ENCODE peak calls at places on chromosomes 3 and 15, in six cellular contexts. E is mammary epithelial cell; W is testis; I is CD8-positive, alpha-beta memory T cell; G is psoas muscle; C is GM12878. O is an unnamed sample. For H3K27me3, the result is how much of the 10 kb centered on the place peaks cover.

GRCh38 chr15:36992454-36992853 is 107.9 kb downstream of the MEIS2 start:
- DNase-seq in E (no peak), W (no peak), I (no peak), G (no peak), C (no peak), O (no peak)

GRCh38 chr15:75167588-75168076 is 34.0 kb upstream of the C15orf39 start:
- DNase-seq in E (peak), W (no peak), I (no peak), G (no peak), C (no peak), O (no peak)

GRCh38 chr3:152944671-152945070 is 109.7 kb downstream of the P2RY1 start:
- DNase-seq in E (no peak), W (no peak), I (no peak), G (no peak), C (no peak), O (no peak)

GRCh38 chr15:39364721-39365120 is 216.2 kb upstream of the THBS1 start:
- DNase-seq in E (no peak), W (no peak), I (no peak), G (no peak), C (no peak), O (no peak)

GRCh38 chr3:140093742-140094141 is 158.8 kb downstream of the CLSTN2 start:
- DNase-seq in E (peak), W (peak), I (no peak), G (peak), C (no peak), O (peak)

GRCh38 chr15:33720952-33721351 is 247.3 kb upstream of the CHRM5 start:
- DNase-seq in E (peak), W (no peak), I (no peak), G (no peak), C (no peak), O (no peak)

GRCh38 chr15:32829441-32829840 is 111.6 kb downstream of the GREM1 start:
- DNase-seq in E (no peak), W (no peak), I (no peak), G (no peak), C (no peak), O (no peak)

GRCh38 chr3:187830181-187830580 is 84.9 kb upstream of the BCL6 start:
- DNase-seq in E (no peak), W (no peak), I (no peak), G (no peak), C (no peak), O (no peak)

GRCh38 chr3:16174389-16174788 is at the start of gene GALNT15:
- DNase-seq in E (peak), W (peak), I (no peak), G (peak), C (no peak), O (peak)

GRCh38 chr3:31288641-31289100 is 244.1 kb upstream of the STT3B start:
- DNase-seq in E (peak), W (peak), I (peak), G (no peak), C (no peak), O (no peak)

GRCh38 chr3:110485389-110485788 is 586.2 kb upstream of the NECTIN3 start:
- DNase-seq in E (no peak), W (no peak), I (no peak), G (no peak), C (no peak), O (no peak)

GRCh38 chr3:25441234-25441856 is 13.3 kb downstream of the RARB start:
- DNase-seq in E (no peak), W (peak), I (no peak), G (peak), C (no peak), O (no peak)

GRCh38 chr3:74314696-74315095 is 299.8 kb downstream of the CNTN3 start:
- DNase-seq in E (peak), W (no peak), I (no peak), G (no peak), C (no peak), O (no peak)

GRCh38 chr3:178546079-178546478 is 9.8 kb downstream of the KCNMB2 start:
- DNase-seq in E (no peak), W (no peak), I (no peak), G (no peak), C (no peak), O (no peak)

GRCh38 chr3:149448331-149448831 is 26.1 kb upstream of the TM4SF4 start:
- DNase-seq in E (peak), W (no peak), I (no peak), G (no peak), C (no peak), O (no peak)

GRCh38 chr3:149314807-149315578 is 18.4 kb downstream of the TM4SF18 start:
- DNase-seq in E (peak), W (no peak), I (no peak), G (no peak), C (no peak), O (no peak)

GRCh38 chr3:126134219-126134975 is 46.0 kb downstream of the ALDH1L1 start:
- DNase-seq in E (peak), W (peak), I (peak), G (peak), C (no peak), O (peak)

GRCh38 chr3:57572096-57572495 is 16.0 kb downstream of the PDE12 start:
- DNase-seq in E (no peak), W (no peak), I (no peak), G (no peak), C (no peak), O (no peak)

GRCh38 chr3:96192951-96193350 is 621.4 kb upstream of the EPHA6 start:
- DNase-seq in E (no peak), W (no peak), I (no peak), G (no peak), C (no peak), O (no peak)

GRCh38 chr3:32354362-32354778 is 37.3 kb upstream of the CMTM7 start:
- DNase-seq in E (no peak), W (no peak), I (no peak), G (no peak), C (no peak), O (no peak)

GRCh38 chr3:127483902-127484591 is 106.5 kb downstream of the TPRA1 start:
- DNase-seq in E (no peak), W (no peak), I (no peak), G (no peak), C (peak), O (no peak)

GRCh38 chr15:62390793-62391543 is 225.9 kb upstream of the C2CD4B start:
- DNase-seq in E (peak), W (peak), I (no peak), G (peak), C (no peak), O (peak)

GRCh38 chr3:53850895-53851294 is 4.5 kb downstream of the IL17RB start:
- DNase-seq in E (no peak), W (no peak), I (no peak), G (no peak), C (no peak), O (peak)

GRCh38 chr3:130073582-130073981 is 8.0 kb upstream of the ALG1L2 start:
- DNase-seq in E (no peak), W (no peak), I (no peak), G (no peak), C (no peak), O (no peak)

GRCh38 chr3:72317491-72317890 is 530.8 kb downstream of the SHQ1 start:
- DNase-seq in E (no peak), W (no peak), I (no peak), G (no peak), C (no peak), O (no peak)

GRCh38 chr15:40198364-40199085 is 37.7 kb downstream of the BUB1B start:
- DNase-seq in E (no peak), W (no peak), I (no peak), G (no peak), C (no peak), O (no peak)

GRCh38 chr3:101200461-101200860 is 119.9 kb downstream of the IMPG2 start:
- DNase-seq in E (no peak), W (no peak), I (no peak), G (no peak), C (no peak), O (no peak)

GRCh38 chr3:14775011-14775410 is 43.8 kb upstream of the FGD5 start:
- DNase-seq in E (no peak), W (no peak), I (no peak), G (no peak), C (no peak), O (no peak)

GRCh38 chr3:159854500-159855124 is 134.0 kb upstream of the IL12A start:
- DNase-seq in E (peak), W (no peak), I (no peak), G (peak), C (no peak), O (no peak)

GRCh38 chr3:21500834-21501233 is 250.2 kb downstream of the ZNF385D start:
- DNase-seq in E (no peak), W (no peak), I (no peak), G (no peak), C (no peak), O (no peak)

GRCh38 chr3:148075829-148076716 is 621.6 kb upstream of the AGTR1 start:
- DNase-seq in E (peak), W (peak), I (no peak), G (no peak), C (no peak), O (no peak)

GRCh38 chr15:28131400-28131799 is 32.3 kb upstream of the OCA2 start:
- DNase-seq in E (no peak), W (no peak), I (no peak), G (no peak), C (no peak), O (no peak)

GRCh38 chr3:38544926-38545325 is 48.8 kb downstream of the EXOG start:
- DNase-seq in E (no peak), W (no peak), I (no peak), G (no peak), C (no peak), O (no peak)

GRCh38 chr3:78337801-78338211 is 1297.9 kb downstream of the ROBO2 start:
- DNase-seq in E (no peak), W (no peak), I (no peak), G (no peak), C (no peak), O (no peak)

GRCh38 chr15:56537881-56538280 is 72.9 kb upstream of the MNS1 start:
- DNase-seq in E (no peak), W (no peak), I (peak), G (peak), C (no peak), O (no peak)

GRCh38 chr3:44513513-44513912 is 36.0 kb upstream of the ZNF445 start:
- DNase-seq in E (no peak), W (no peak), I (no peak), G (no peak), C (no peak), O (no peak)

GRCh38 chr15:44798815-44799214 is 62.5 kb downstream of the TRIM69 start:
- DNase-seq in E (no peak), W (no peak), I (no peak), G (no peak), C (no peak), O (no peak)

GRCh38 chr3:121834079-121834730 is 655 bp downstream of the IQCB1 start:
- DNase-seq in E (peak), W (peak), I (no peak), G (no peak), C (no peak), O (no peak)

GRCh38 chr3:168248383-168249047 is 152.8 kb upstream of the GOLIM4 start:
- DNase-seq in E (peak), W (peak), I (no peak), G (peak), C (no peak), O (no peak)

GRCh38 chr15:71677352-71677751 is 133.0 kb upstream of the NR2E3 start:
- DNase-seq in E (no peak), W (no peak), I (no peak), G (no peak), C (no peak), O (no peak)
- H3K27ac ChIP-seq in E (no peak), W (no peak), I (no peak), G (peak), C (peak), O (no peak)

GRCh38 chr3:184582998-184583344 is 21.4 kb downstream of the EPHB3 start:
- DNase-seq in E (no peak), W (no peak), I (no peak), G (peak), C (no peak), O (no peak)
- H3K4me3 ChIP-seq in E (no peak), W (peak), I (no peak), G (peak), C (no peak), O (peak)

GRCh38 chr3:143245692-143246091 is 126.1 kb downstream of the CHST2 start:
- DNase-seq in E (no peak), W (no peak), I (no peak), G (no peak), C (no peak), O (no peak)
- H3K27me3 ChIP-seq in E (under half), W (under half), I (under half), G (under half), C (under half), O (under half)

DNA sequence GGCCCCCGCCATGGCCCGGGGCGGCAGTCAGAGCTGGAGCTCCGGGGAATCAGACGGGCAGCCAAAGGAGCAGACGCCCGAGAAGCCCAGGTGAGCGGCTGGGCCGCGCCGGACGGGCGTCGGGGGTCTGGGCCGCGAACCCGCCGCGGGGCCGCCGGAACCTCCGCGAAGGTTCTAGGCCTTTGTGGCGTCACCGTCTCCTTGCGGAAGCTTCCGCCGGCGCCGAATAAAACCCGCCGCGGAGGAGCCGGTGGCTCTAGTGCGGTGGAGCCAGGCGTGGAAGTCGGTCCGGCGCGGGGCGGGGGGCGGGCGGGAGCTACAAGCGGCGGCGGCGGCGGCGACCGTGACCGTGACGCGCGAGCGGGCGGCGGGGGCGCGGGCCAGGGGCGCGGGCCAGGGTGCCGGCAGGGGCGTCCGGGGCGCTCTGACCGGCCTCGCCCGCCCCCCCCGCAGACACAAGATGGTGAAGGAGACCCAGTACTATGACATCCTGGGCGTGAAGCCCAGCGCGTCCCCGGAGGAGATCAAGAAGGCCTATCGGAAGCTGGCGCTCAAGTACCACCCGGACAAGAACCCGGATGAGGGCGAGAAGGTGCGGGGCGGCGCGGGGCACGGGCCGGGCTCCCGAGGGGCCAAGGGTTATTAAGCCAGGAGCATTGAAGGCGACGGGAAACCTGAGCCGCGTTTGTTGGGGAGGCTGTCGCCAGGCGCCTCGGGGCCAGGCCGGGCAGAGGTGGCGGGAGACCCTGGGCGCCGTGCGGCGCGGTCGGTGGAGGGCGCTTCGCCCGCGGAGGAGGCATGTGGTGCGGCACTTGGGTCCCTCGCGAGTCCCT is at the start of gene DNAJA4:
- DNase-seq in E (no peak), W (peak), I (peak), G (peak), C (no peak), O (peak)
- H3K27ac ChIP-seq in E (no peak), W (peak), I (peak), G (peak), C (no peak), O (no peak)

GRCh38 chr3:109336272-109336957 is 931 bp downstream of the DPPA4 start:
- DNase-seq in E (no peak), W (peak), I (no peak), G (no peak), C (no peak), O (no peak)

GRCh38 chr3:109337393-109337792 is at the start of gene DPPA4:
- DNase-seq in E (no peak), W (peak), I (no peak), G (no peak), C (no peak), O (no peak)

GRCh38 chr3:109339714-109340648 is 2.6 kb upstream of the DPPA4 start:
- DNase-seq in E (no peak), W (peak), I (no peak), G (no peak), C (no peak), O (no peak)

GRCh38 chr3:109338322-109338721 is 976 bp upstream of the DPPA4 start:
- DNase-seq in E (no peak), W (no peak), I (no peak), G (no peak), C (no peak), O (no peak)

GRCh38 chr3:109339186-109339585 is 1.8 kb upstream of the DPPA4 start:
- DNase-seq in E (no peak), W (no peak), I (no peak), G (no peak), C (no peak), O (no peak)
- H3K4me3 ChIP-seq in E (no peak), W (no peak), I (no peak), G (no peak), C (no peak), O (no peak)

GRCh38 chr15:96353378-96353930 is 23.0 kb downstream of the NR2F2 start:
- DNase-seq in E (no peak), W (no peak), I (no peak), G (no peak), C (no peak), O (no peak)

GRCh38 chr15:96355561-96356129 is 25.1 kb downstream of the NR2F2 start:
- DNase-seq in E (no peak), W (no peak), I (no peak), G (peak), C (no peak), O (no peak)

GRCh38 chr15:96354731-96355560 is 24.4 kb downstream of the NR2F2 start:
- DNase-seq in E (peak), W (peak), I (no peak), G (no peak), C (no peak), O (no peak)

GRCh38 chr15:96352594-96353377 is 22.3 kb downstream of the NR2F2 start:
- DNase-seq in E (no peak), W (no peak), I (no peak), G (no peak), C (no peak), O (no peak)

GRCh38 chr15:96353931-96354730 is 23.6 kb downstream of the NR2F2 start:
- DNase-seq in E (no peak), W (peak), I (no peak), G (peak), C (no peak), O (peak)
- H3K27me3 ChIP-seq in E (under half), W (under half), I (half or more), G (half or more), C (under half), O (under half)

DNA sequence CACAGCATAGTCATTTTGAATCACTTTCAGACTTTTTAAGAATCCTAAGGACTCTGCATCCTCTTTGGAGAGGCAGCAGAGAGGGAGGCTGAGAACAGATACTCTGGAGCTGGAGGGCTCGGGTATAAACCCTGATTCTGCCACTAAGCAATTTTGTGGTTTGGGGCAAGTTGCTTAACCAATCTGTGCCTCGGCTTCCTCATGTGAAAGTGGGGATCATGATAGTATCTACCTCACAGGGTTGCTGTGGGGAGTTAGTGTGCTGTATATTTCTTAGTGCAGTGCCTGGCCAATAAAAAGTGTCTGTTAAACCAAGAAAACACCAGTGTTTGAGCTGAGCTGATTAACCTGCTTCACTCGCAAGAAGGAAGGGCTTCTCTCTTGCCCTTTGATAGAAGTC is 34.0 kb downstream of the CTSH start:
- DNase-seq in E (no peak), W (no peak), I (no peak), G (no peak), C (no peak), O (no peak)
- H3K27ac ChIP-seq in E (no peak), W (no peak), I (no peak), G (no peak), C (no peak), O (no peak)

DNA sequence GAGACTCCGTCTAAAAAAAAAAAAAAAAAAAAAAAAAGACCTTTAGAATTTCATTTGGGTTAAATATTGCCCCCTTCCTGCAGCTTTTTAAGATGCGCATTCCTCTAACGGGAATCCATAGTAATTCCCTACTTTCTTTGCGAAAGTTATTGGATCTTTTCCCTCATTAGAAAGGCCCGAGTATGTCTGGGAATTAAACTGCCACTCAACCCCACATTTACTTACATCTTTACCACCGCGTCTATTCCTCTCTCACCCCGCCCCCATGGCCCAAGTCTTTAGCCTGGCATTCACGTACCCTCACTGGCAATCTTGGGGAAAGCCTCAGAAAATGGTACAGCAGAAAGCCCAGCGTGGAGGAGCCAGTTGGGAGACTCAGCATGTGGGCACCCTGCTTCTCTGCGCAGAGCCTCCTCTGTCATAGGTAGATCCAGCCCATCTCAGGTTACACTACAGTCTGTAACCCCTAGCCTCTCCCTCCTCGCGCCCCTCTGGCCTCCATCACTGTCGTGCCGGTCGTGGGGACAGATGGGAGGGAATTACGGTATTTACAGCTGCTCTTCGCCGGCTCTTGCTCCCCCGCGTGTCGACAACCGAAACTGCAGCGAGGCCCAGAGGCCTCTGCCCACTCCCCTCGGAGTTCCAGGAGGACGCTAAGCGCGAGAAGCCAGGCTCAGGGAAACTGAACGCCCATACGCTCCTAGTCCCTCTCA is 6.4 kb upstream of the ANKDD1A start:
- DNase-seq in E (no peak), W (peak), I (peak), G (peak), C (no peak), O (peak)
- H3K4me3 ChIP-seq in E (no peak), W (peak), I (peak), G (peak), C (peak), O (peak)

O was measured in pancreas.